ENCODE peak calls at places on chromosomes 12 and 14, in five cellular contexts. One of them, this sample, is unnamed.

GRCh38 chr12:122323311-122324019 is 57.2 kb upstream of the VPS33A start:
- DNase-seq in tibial artery: no peak
- DNase-seq in stimulated activated CD8-positive, alpha-beta memory T cell treated with anti-CD3 and anti-CD28 coated beads, Interleukin-2, amount 100 ng/mL, for 1 hour: no peak
- DNase-seq in choroid plexus epithelial cell: no peak
- DNase-seq in smooth muscle cell of the brain vasculature: no peak
- DNase-seq in this sample: no peak

GRCh38 chr12:106766393-106766826 is 8.1 kb upstream of the RIC8B start:
- DNase-seq in tibial artery: peak
- DNase-seq in stimulated activated CD8-positive, alpha-beta memory T cell treated with anti-CD3 and anti-CD28 coated beads, Interleukin-2, amount 100 ng/mL, for 1 hour: no peak
- DNase-seq in smooth muscle cell of the brain vasculature: no peak
- DNase-seq in choroid plexus epithelial cell: peak
- DNase-seq in this sample: no peak

GRCh38 chr12:119693006-119693405 is 25.1 kb downstream of the PRKAB1 start:
- DNase-seq in tibial artery: peak
- DNase-seq in smooth muscle cell of the brain vasculature: no peak
- DNase-seq in stimulated activated CD8-positive, alpha-beta memory T cell treated with anti-CD3 and anti-CD28 coated beads, Interleukin-2, amount 100 ng/mL, for 1 hour: no peak
- DNase-seq in choroid plexus epithelial cell: no peak
- DNase-seq in this sample: no peak

GRCh38 chr12:14902465-14902864 is 16.8 kb upstream of the MGP start:
- DNase-seq in stimulated activated CD8-positive, alpha-beta memory T cell treated with anti-CD3 and anti-CD28 coated beads, Interleukin-2, amount 100 ng/mL, for 1 hour: no peak
- DNase-seq in tibial artery: no peak
- DNase-seq in choroid plexus epithelial cell: peak
- DNase-seq in smooth muscle cell of the brain vasculature: no peak
- DNase-seq in this sample: no peak

GRCh38 chr12:69240625-69240984 is 1.2 kb downstream of the CPSF6 start:
- DNase-seq in choroid plexus epithelial cell: peak
- DNase-seq in smooth muscle cell of the brain vasculature: no peak
- DNase-seq in tibial artery: no peak
- DNase-seq in stimulated activated CD8-positive, alpha-beta memory T cell treated with anti-CD3 and anti-CD28 coated beads, Interleukin-2, amount 100 ng/mL, for 1 hour: no peak
- DNase-seq in this sample: no peak

GRCh38 chr14:57725399-57726077 is 140.4 kb downstream of the SLC35F4 start:
- DNase-seq in smooth muscle cell of the brain vasculature: no peak
- DNase-seq in stimulated activated CD8-positive, alpha-beta memory T cell treated with anti-CD3 and anti-CD28 coated beads, Interleukin-2, amount 100 ng/mL, for 1 hour: no peak
- DNase-seq in tibial artery: no peak
- DNase-seq in choroid plexus epithelial cell: peak
- DNase-seq in this sample: no peak

GRCh38 chr14:34507459-34507858 is 32.0 kb downstream of the EAPP start:
- DNase-seq in smooth muscle cell of the brain vasculature: no peak
- DNase-seq in choroid plexus epithelial cell: no peak
- DNase-seq in tibial artery: no peak
- DNase-seq in stimulated activated CD8-positive, alpha-beta memory T cell treated with anti-CD3 and anti-CD28 coated beads, Interleukin-2, amount 100 ng/mL, for 1 hour: no peak
- DNase-seq in this sample: no peak

GRCh38 chr12:57124259-57124877 is 3.9 kb upstream of the LRP1 start:
- DNase-seq in stimulated activated CD8-positive, alpha-beta memory T cell treated with anti-CD3 and anti-CD28 coated beads, Interleukin-2, amount 100 ng/mL, for 1 hour: peak
- DNase-seq in choroid plexus epithelial cell: peak
- DNase-seq in smooth muscle cell of the brain vasculature: no peak
- DNase-seq in tibial artery: peak
- DNase-seq in this sample: no peak

This sample was measured in SIG-M5.